ENCODE peak calls at places on chromosomes 2 and 18, in four cellular contexts. T, J, S and W are unnamed samples.

GRCh38 chr2:98026927-98027522 is 31.3 kb upstream of the TMEM131 start:
- DNase-seq in T (no peak), J (peak), S (no peak), W (peak)

GRCh38 chr2:126894585-126895182 is 4.0 kb upstream of the TEX51 start:
- DNase-seq in T (no peak), J (no peak), S (no peak), W (no peak)

GRCh38 chr2:213266421-213266820 is 17.8 kb upstream of the SPAG16 start:
- DNase-seq in T (no peak), J (no peak), S (no peak), W (no peak)

GRCh38 chr2:43943809-43944452 is 51.9 kb downstream of the LRPPRC start:
- DNase-seq in T (no peak), J (no peak), S (no peak), W (no peak)

GRCh38 chr18:10514621-10515020 is 11.2 kb upstream of the NAPG start:
- DNase-seq in T (no peak), J (no peak), S (no peak), W (no peak)

GRCh38 chr2:24247164-24247563 is 72.3 kb downstream of the FAM228A start:
- DNase-seq in T (no peak), J (no peak), S (no peak), W (no peak)

GRCh38 chr18:23588836-23589560 is 2.7 kb upstream of the NPC1 start:
- DNase-seq in T (peak), J (no peak), S (peak), W (no peak)

GRCh38 chr2:40155728-40156127 is 296.2 kb downstream of the SLC8A1 start:
- DNase-seq in T (peak), J (no peak), S (no peak), W (no peak)

GRCh38 chr18:30679285-30679930 is 363.1 kb downstream of the DSC3 start:
- DNase-seq in T (no peak), J (no peak), S (no peak), W (no peak)

GRCh38 chr18:44709297-44710117 is 28.8 kb downstream of the SETBP1 start:
- DNase-seq in T (no peak), J (peak), S (no peak), W (peak)

GRCh38 chr2:132424526-132425121 is 8.0 kb downstream of the GPR39 start:
- DNase-seq in T (peak), J (no peak), S (no peak), W (no peak)

GRCh38 chr2:213015387-213016165 is 135.8 kb downstream of the IKZF2 start:
- DNase-seq in T (no peak), J (peak), S (no peak), W (peak)

GRCh38 chr2:217639481-217639880 is 363.3 kb downstream of the TNS1 start:
- DNase-seq in T (no peak), J (no peak), S (no peak), W (no peak)

GRCh38 chr2:219041252-219041651 is at the start of gene CFAP65:
- DNase-seq in T (peak), J (no peak), S (no peak), W (peak)

GRCh38 chr2:100643906-100644501 is 81.2 kb downstream of the PDCL3 start:
- DNase-seq in T (no peak), J (no peak), S (no peak), W (no peak)

GRCh38 chr2:138271467-138271866 is 230.1 kb upstream of the SPOPL start:
- DNase-seq in T (no peak), J (no peak), S (no peak), W (no peak)

GRCh38 chr2:23491622-23492336 is 106.8 kb downstream of the KLHL29 start:
- DNase-seq in T (no peak), J (no peak), S (no peak), W (no peak)

GRCh38 chr2:99827296-99827999 is 314.9 kb downstream of the AFF3 start:
- DNase-seq in T (no peak), J (no peak), S (no peak), W (peak)

GRCh38 chr2:154827286-154827685 is 128.8 kb downstream of the KCNJ3 start:
- DNase-seq in T (no peak), J (no peak), S (no peak), W (no peak)

GRCh38 chr2:43051316-43051715 is 175.1 kb downstream of the ZFP36L2 start:
- DNase-seq in T (peak), J (no peak), S (no peak), W (no peak)

GRCh38 chr2:26576565-26577441 is 64.4 kb downstream of the CIB4 start:
- DNase-seq in T (no peak), J (no peak), S (no peak), W (no peak)

GRCh38 chr2:172931256-172931894 is 144.3 kb upstream of the MAP3K20 start:
- DNase-seq in T (peak), J (no peak), S (no peak), W (no peak)

GRCh38 chr18:23053756-23054457 is 81.4 kb upstream of the CABLES1 start:
- DNase-seq in T (peak), J (no peak), S (peak), W (no peak)

GRCh38 chr2:199798881-199799580 is 52.0 kb downstream of the FTCDNL1 start:
- DNase-seq in T (peak), J (no peak), S (no peak), W (no peak)

GRCh38 chr2:238509151-238509820 is 82.6 kb downstream of the ASB1 start:
- DNase-seq in T (peak), J (no peak), S (no peak), W (no peak)

GRCh38 chr2:16079637-16080036 is 139.3 kb downstream of the MYCN start:
- DNase-seq in T (no peak), J (no peak), S (no peak), W (no peak)

GRCh38 chr2:52342458-52342857 is 1310.5 kb upstream of the NRXN1 start:
- DNase-seq in T (no peak), J (no peak), S (no peak), W (no peak)

GRCh38 chr18:49061239-49061905 is 110.6 kb upstream of the SMAD7 start:
- DNase-seq in T (no peak), J (no peak), S (no peak), W (no peak)

GRCh38 chr18:68960355-68960754 is 162.5 kb downstream of the CCDC102B start:
- DNase-seq in T (peak), J (no peak), S (no peak), W (no peak)

GRCh38 chr2:149858916-149859634 is 271.5 kb upstream of the MMADHC start:
- DNase-seq in T (peak), J (peak), S (peak), W (no peak)

GRCh38 chr2:226655871-226656270 is 143.7 kb downstream of the IRS1 start:
- DNase-seq in T (peak), J (no peak), S (no peak), W (no peak)

GRCh38 chr2:146806295-146807005 is 1038.4 kb upstream of the ACVR2A start:
- DNase-seq in T (peak), J (no peak), S (no peak), W (no peak)

DNA sequence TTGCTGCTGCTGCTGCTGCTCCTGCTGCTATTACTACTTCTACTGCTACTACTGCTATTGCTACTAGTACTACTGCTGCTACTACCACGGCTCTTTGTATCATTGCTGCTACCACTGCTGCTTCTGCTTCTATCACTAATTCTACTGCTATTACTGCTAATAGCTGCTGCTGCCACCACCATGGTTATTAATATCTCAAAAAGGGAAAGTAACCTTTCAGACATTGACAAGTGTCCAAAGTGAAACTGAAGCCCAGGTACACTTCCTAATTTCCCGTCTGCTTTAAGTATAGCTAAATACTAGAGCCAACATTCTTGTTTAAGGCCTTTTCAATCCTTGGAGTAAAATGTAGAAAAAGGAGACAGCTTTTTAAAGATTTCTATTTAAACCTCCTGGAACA is 45.4 kb upstream of the EHBP1 start:
- DNase-seq in T (no peak), J (peak), S (no peak), W (peak)
- H3K4me3 ChIP-seq in T (no peak), J (no peak), S (no peak), W (no peak)

GRCh38 chr2:232866104-232866503 is 4.0 kb upstream of the SNORC start:
- DNase-seq in T (no peak), J (no peak), S (no peak), W (no peak)
- H3K4me3 ChIP-seq in T (no peak), J (no peak), S (no peak), W (no peak)

DNA sequence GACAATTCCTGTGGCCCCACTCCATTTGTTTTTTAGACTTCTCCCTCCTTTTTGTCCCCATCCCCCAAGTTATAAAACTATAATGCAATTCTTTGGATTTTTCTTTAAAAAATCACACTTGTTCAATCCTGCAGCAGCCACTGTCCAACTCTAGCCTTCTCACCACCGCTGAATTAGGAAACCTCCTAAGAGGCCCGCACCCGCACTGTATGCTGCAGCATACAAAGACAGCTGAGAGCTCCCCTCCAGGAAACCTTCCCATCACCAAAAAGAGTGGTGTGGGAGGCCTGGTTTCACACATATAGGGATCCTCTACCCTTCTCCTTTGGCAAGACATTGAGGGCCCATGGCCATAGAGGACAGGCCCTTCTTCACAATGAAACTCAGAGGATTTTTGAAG is 2.9 kb downstream of the PCGF1 start:
- DNase-seq in T (no peak), J (no peak), S (no peak), W (no peak)
- H3K4me3 ChIP-seq in T (peak), J (no peak), S (no peak), W (no peak)

DNA sequence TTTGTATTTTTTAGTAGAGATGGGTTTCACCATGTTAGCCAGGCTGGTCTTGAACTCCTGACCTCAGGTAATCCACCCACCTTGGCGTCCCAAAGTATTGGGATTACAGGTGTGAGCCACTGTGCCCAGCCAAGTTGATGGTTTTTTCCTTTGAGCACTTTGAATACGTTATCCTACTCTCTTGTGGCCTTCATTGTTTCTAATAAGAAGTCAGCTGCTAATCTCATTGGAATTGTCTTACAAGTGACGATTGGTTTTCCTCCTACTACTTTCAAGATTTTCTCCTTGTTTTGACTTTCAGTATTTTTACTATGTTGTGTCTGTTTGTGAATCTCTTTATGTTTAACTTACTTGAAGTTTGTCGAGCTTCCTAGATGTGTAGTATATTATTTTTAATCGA is 88.5 kb downstream of the TMEM200C start:
- DNase-seq in T (no peak), J (no peak), S (no peak), W (no peak)
- H3K4me3 ChIP-seq in T (no peak), J (no peak), S (no peak), W (no peak)

GRCh38 chr2:122011493-122012270 is 256.2 kb downstream of the TSN start:
- DNase-seq in T (peak), J (no peak), S (no peak), W (no peak)

GRCh38 chr2:122007577-122007976 is 252.1 kb downstream of the TSN start:
- DNase-seq in T (no peak), J (no peak), S (no peak), W (no peak)

GRCh38 chr2:122009546-122009945 is 254.1 kb downstream of the TSN start:
- DNase-seq in T (no peak), J (no peak), S (no peak), W (no peak)
- H3K4me3 ChIP-seq in T (no peak), J (no peak), S (no peak), W (no peak)

GRCh38 chr2:28835787-28836186 is 25.2 kb downstream of the SPDYA start:
- DNase-seq in T (peak), J (peak), S (no peak), W (no peak)

GRCh38 chr2:28828382-28828781 is 17.7 kb downstream of the SPDYA start:
- DNase-seq in T (peak), J (no peak), S (no peak), W (no peak)

GRCh38 chr2:28838971-28839370 is 28.3 kb downstream of the SPDYA start:
- DNase-seq in T (no peak), J (no peak), S (no peak), W (no peak)

GRCh38 chr2:28833740-28834139 is 23.1 kb downstream of the SPDYA start:
- DNase-seq in T (no peak), J (no peak), S (no peak), W (no peak)
- H3K4me3 ChIP-seq in T (no peak), J (no peak), S (no peak), W (no peak)

DNA sequence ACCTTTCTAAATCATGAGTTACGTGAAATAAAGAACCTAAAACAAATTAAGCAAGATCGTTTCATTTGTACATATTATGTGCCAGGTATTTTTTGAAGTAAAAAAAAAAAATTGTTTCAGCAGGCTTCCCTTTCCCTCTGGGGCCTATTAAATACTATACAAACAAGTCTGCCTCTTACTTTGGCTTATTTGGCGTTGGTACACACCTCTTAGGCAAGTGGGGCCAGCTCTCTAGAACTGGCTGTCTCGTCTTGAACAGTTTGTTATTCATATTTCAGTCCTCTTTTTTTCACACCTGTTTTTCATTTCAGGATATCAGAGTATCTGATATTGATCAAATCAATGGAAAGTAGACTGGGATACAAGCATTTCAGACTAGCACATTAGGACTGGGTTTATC is 27.4 kb upstream of the PPP3R1 start:
- DNase-seq in T (no peak), J (no peak), S (no peak), W (no peak)
- H3K4me3 ChIP-seq in T (no peak), J (no peak), S (no peak), W (no peak)

GRCh38 chr18:908631-909621 is 4.3 kb downstream of the ADCYAP1 start:
- DNase-seq in T (no peak), J (no peak), S (no peak), W (no peak)
- H3K4me3 ChIP-seq in T (peak), J (no peak), S (peak), W (no peak)

GRCh38 chr2:135582383-135582782 is 51.1 kb downstream of the R3HDM1 start:
- DNase-seq in T (no peak), J (no peak), S (no peak), W (no peak)

GRCh38 chr2:135581282-135581681 is 50.0 kb downstream of the R3HDM1 start:
- DNase-seq in T (no peak), J (no peak), S (no peak), W (no peak)

GRCh38 chr2:135586148-135586547 is 54.9 kb downstream of the R3HDM1 start:
- DNase-seq in T (no peak), J (no peak), S (no peak), W (no peak)

GRCh38 chr2:135587958-135588357 is 56.7 kb downstream of the R3HDM1 start:
- DNase-seq in T (no peak), J (no peak), S (no peak), W (no peak)

DNA sequence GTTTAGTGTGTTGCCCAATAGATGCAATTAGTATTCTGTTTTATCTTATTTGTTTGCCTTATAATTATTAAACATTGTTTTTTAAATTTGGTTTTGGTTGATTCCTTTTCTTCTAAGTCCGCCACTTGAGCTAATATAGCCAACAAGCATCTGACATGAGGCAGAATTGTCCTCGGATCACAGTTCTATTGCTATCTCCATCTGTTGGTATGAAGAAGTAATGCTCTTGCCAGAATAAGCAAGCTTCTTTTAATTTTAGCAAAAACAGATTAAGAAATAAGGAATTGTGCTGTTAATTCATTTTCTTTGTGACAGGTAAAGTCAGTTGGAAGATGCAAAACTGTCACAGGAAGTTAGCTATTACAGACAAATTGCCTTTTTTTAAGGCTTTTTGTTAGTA is 54.3 kb downstream of the R3HDM1 start:
- DNase-seq in T (peak), J (no peak), S (no peak), W (peak)
- H3K4me3 ChIP-seq in T (no peak), J (no peak), S (no peak), W (no peak)

DNA sequence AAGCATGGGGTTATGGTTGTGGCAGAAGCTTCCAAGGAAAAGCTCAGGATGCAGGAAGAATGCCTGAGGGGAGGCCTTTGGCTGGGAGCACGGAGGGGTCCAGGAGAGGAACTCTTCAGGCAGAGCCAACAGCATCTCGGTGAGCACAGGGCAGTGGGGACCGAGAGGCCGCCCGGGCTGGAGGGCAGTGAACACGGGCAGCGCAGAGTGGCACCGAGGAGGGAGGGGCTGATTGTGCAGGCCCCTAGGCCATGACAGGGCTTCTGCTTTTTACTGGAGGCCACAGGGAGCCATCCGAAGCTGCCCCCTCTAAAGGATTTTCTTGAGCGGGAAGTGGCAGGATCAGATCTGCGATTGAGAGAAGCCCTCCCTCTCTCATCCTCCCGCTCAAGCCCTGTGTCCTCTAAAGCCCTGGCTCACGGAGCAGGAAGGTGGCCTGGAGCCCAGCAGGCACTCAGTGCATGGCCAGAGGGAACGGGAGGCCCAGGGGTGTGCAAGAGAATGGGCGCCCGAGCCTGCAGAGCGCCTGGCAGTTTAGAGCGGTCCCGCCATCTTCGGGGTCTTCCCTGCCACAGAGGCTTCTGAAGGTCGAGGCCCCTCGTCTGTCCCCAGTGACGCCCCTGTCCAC is 110.0 kb upstream of the STON1 start:
- DNase-seq in T (no peak), J (no peak), S (no peak), W (no peak)
- H3K4me3 ChIP-seq in T (no peak), J (no peak), S (no peak), W (no peak)